ENCODE peak calls at places on chromosomes 1 and 21, in eight cellular contexts. W, E, Z, A, Y, R, C and S are unnamed samples.

GRCh38 chr1:45583264-45583665 is 576 bp upstream of the NASP start:
- DNase-seq in C (peak), Z (peak), E (peak), Y (peak), R (peak), A (peak), W (peak), S (peak)

GRCh38 chr1:117656202-117656641 is 50.4 kb downstream of the TENT5C start:
- DNase-seq in R (no peak), Z (no peak), A (no peak), C (peak), E (no peak), W (no peak), Y (no peak), S (no peak)

GRCh38 chr1:116777831-116778830 is 23.9 kb downstream of the CD2 start:
- DNase-seq in A (no peak), Z (peak), Y (no peak), E (no peak), R (peak), W (no peak), C (no peak), S (no peak)

GRCh38 chr21:33873116-33873515 is 42.5 kb downstream of the ATP5PO start:
- DNase-seq in W (no peak), E (no peak), Y (no peak), C (no peak), R (no peak), A (no peak), Z (no peak), S (no peak)

GRCh38 chr1:22832414-22832786 is 121.8 kb downstream of the EPHB2 start:
- DNase-seq in W (no peak), Z (peak), R (peak), A (no peak), Y (no peak), C (no peak), E (no peak), S (no peak)

GRCh38 chr1:150813028-150813707 is 5.1 kb upstream of the CTSK start:
- DNase-seq in R (peak), E (peak), Z (peak), Y (peak), C (no peak), W (peak), A (peak), S (peak)

GRCh38 chr1:66443793-66444192 is 90.2 kb upstream of the SGIP1 start:
- DNase-seq in Z (no peak), C (no peak), E (no peak), W (no peak), R (no peak), Y (no peak), A (no peak), S (no peak)

GRCh38 chr1:91736999-91737615 is 148.8 kb downstream of the TGFBR3 start:
- DNase-seq in C (no peak), R (peak), W (no peak), Z (peak), E (no peak), Y (no peak), A (no peak), S (no peak)

GRCh38 chr1:78408830-78409229 is 81.9 kb upstream of the PTGFR start:
- DNase-seq in E (no peak), W (no peak), Y (no peak), Z (no peak), C (no peak), R (peak), A (no peak), S (no peak)

GRCh38 chr1:24489674-24490073 is 13.0 kb upstream of the RCAN3 start:
- DNase-seq in W (no peak), E (no peak), C (no peak), A (no peak), Z (no peak), Y (no peak), R (no peak), S (no peak)

GRCh38 chr1:223714849-223715709 is 2.7 kb downstream of the CAPN2 start:
- DNase-seq in E (peak), W (no peak), R (peak), C (no peak), Z (peak), Y (peak), A (no peak), S (no peak)

GRCh38 chr1:209187589-209187988 is 395.9 kb upstream of the CAMK1G start:
- DNase-seq in Z (no peak), A (no peak), E (no peak), W (no peak), Y (no peak), C (no peak), R (no peak), S (no peak)

GRCh38 chr1:99784809-99785255 is 18.4 kb upstream of the FRRS1 start:
- DNase-seq in C (no peak), E (no peak), A (no peak), R (no peak), W (no peak), Z (no peak), Y (no peak), S (no peak)

GRCh38 chr1:205124726-205125125 is 2.9 kb upstream of the RBBP5 start:
- DNase-seq in Y (no peak), Z (no peak), C (no peak), E (no peak), R (no peak), A (no peak), W (no peak), S (no peak)

GRCh38 chr1:27727126-27727525 is 1.4 kb downstream of the FAM76A start:
- DNase-seq in Y (no peak), Z (no peak), A (no peak), W (peak), C (no peak), R (peak), E (no peak), S (no peak)

GRCh38 chr1:240435996-240436566 is 175.9 kb downstream of the GREM2 start:
- DNase-seq in C (no peak), W (no peak), R (no peak), E (no peak), Z (no peak), A (no peak), Y (no peak), S (no peak)

GRCh38 chr1:60990719-60991100 is 91.7 kb upstream of the NFIA start:
- DNase-seq in E (no peak), A (no peak), Z (no peak), Y (no peak), W (no peak), R (no peak), C (no peak), S (no peak)

GRCh38 chr1:41914515-41914914 is 4.2 kb downstream of the HIVEP3 start:
- DNase-seq in R (no peak), W (no peak), A (no peak), C (no peak), Y (no peak), E (no peak), Z (no peak), S (peak)

GRCh38 chr1:96927125-96927524 is 205.5 kb downstream of the PTBP2 start:
- DNase-seq in W (no peak), A (no peak), E (no peak), Y (no peak), Z (no peak), R (peak), C (no peak), S (no peak)

GRCh38 chr1:158520021-158520420 is 34.2 kb downstream of the OR6Y1 start:
- DNase-seq in E (no peak), W (no peak), C (no peak), Z (no peak), R (no peak), A (no peak), Y (no peak), S (no peak)

GRCh38 chr1:226867461-226868054 is 2.9 kb upstream of the PSEN2 start:
- DNase-seq in R (no peak), E (no peak), A (no peak), W (no peak), Y (no peak), Z (no peak), C (no peak), S (no peak)

GRCh38 chr1:223803211-223803610 is 42.5 kb downstream of the TP53BP2 start:
- DNase-seq in Z (no peak), R (no peak), E (no peak), C (no peak), W (no peak), Y (no peak), A (no peak), S (no peak)

GRCh38 chr1:115158181-115158580 is 68.9 kb upstream of the TSPAN2 start:
- DNase-seq in R (peak), W (no peak), E (no peak), C (no peak), Z (no peak), A (peak), Y (no peak), S (no peak)

GRCh38 chr1:41626616-41627375 is 142.3 kb upstream of the EDN2 start:
- DNase-seq in W (no peak), A (no peak), Z (peak), Y (peak), E (no peak), R (peak), C (no peak), S (no peak)

GRCh38 chr1:5709461-5709860 is 282.8 kb downstream of the NPHP4 start:
- DNase-seq in Y (no peak), E (no peak), W (no peak), R (no peak), C (no peak), A (no peak), Z (no peak), S (no peak)

GRCh38 chr1:59759156-59759925 is 55.4 kb upstream of the HOOK1 start:
- DNase-seq in C (peak), Y (no peak), A (peak), W (peak), Z (peak), R (peak), E (peak), S (peak)

GRCh38 chr1:64754166-64754565 is 9.3 kb downstream of the RAVER2 start:
- DNase-seq in R (no peak), Y (no peak), W (no peak), A (no peak), Z (no peak), E (no peak), C (no peak), S (no peak)

GRCh38 chr1:13948851-13949490 is 249.0 kb downstream of the PRDM2 start:
- DNase-seq in C (no peak), Y (no peak), Z (no peak), E (no peak), A (peak), R (no peak), W (no peak), S (no peak)

GRCh38 chr1:112618114-112618720 is 724 bp downstream of the ST7L start:
- DNase-seq in C (peak), R (peak), E (peak), Z (peak), Y (peak), A (no peak), W (peak), S (no peak)

GRCh38 chr1:93528416-93528815 is 80.5 kb downstream of the FNBP1L start:
- DNase-seq in C (no peak), W (peak), Y (no peak), R (no peak), Z (no peak), E (no peak), A (no peak), S (no peak)

GRCh38 chr1:222975472-222976122 is 160.8 kb downstream of the DISP1 start:
- DNase-seq in W (no peak), C (no peak), Z (no peak), A (no peak), E (no peak), R (peak), Y (no peak), S (no peak)

GRCh38 chr1:39391741-39392679 is 99.4 kb upstream of the BMP8A start:
- DNase-seq in C (no peak), R (peak), E (no peak), W (no peak), Z (peak), Y (peak), A (no peak), S (no peak)

GRCh38 chr1:235741294-235741693 is 91.7 kb upstream of the GNG4 start:
- DNase-seq in Z (peak), C (no peak), Y (no peak), E (no peak), R (peak), W (no peak), A (no peak), S (no peak)

GRCh38 chr1:185581961-185582725 is 152.0 kb upstream of the HMCN1 start:
- DNase-seq in A (no peak), W (no peak), C (no peak), Z (no peak), Y (no peak), R (peak), E (no peak), S (no peak)

GRCh38 chr1:212667223-212668139 is 32.2 kb downstream of the BATF3 start:
- DNase-seq in C (no peak), W (no peak), A (no peak), R (peak), Y (no peak), E (no peak), Z (peak), S (no peak)

GRCh38 chr1:84159533-84160240 is 15.6 kb downstream of the PRKACB start:
- DNase-seq in R (no peak), Y (no peak), A (no peak), Z (no peak), C (no peak), E (no peak), W (peak), S (no peak)

GRCh38 chr21:33063907-33064622 is 5.9 kb upstream of the OLIG1 start:
- DNase-seq in R (no peak), Y (no peak), C (no peak), Z (no peak), W (no peak), E (no peak), A (no peak), S (no peak)

GRCh38 chr21:33334824-33335223 is 10.1 kb downstream of the IFNAR1 start:
- DNase-seq in C (no peak), R (no peak), W (no peak), Y (no peak), Z (no peak), A (no peak), E (no peak), S (no peak)

GRCh38 chr1:100773444-100773843 is 53.9 kb downstream of the VCAM1 start:
- DNase-seq in W (no peak), E (no peak), Z (no peak), C (no peak), A (no peak), R (peak), Y (no peak), S (no peak)